ENCODE peak calls at places on chromosomes 13 and 19, in six cellular contexts. O is neural progenitor cell; K is stimulated activated CD4-positive, alpha-beta T cell treated with anti-CD3 and anti-CD28 coated beads, Interleukin-2, amount 100 ng/mL, for 24 hours; I is stimulated activated effector memory CD8-positive, alpha-beta T cell treated with anti-CD3 and anti-CD28 coated beads, Interleukin-12 subunit alpha, Interleukin-12 subunit beta, amount 100 ng/mL, for 72 hours; R is activated CD4-positive, alpha-beta T cell treated with anti-CD3 and anti-CD28 coated beads for 24 hours; Z is GM04503. H is an unnamed sample.

GRCh38 chr19:10217085-10217484 is 14.0 kb downstream of the S1PR2 start:
- DNase-seq in O (no peak), Z (no peak), I (no peak), K (no peak), R (no peak), H (no peak)

GRCh38 chr13:83312194-83312593 is 570.1 kb downstream of the SLITRK1 start:
- DNase-seq in O (no peak), R (no peak), I (no peak), Z (no peak), K (no peak), H (no peak)

GRCh38 chr13:103031332-103031873 is 34.8 kb downstream of the SLC10A2 start:
- DNase-seq in Z (no peak), I (no peak), K (no peak), R (no peak), O (no peak), H (no peak)

GRCh38 chr13:112204376-112204775 is 137.4 kb downstream of the SOX1 start:
- DNase-seq in R (no peak), I (no peak), K (no peak), O (peak), Z (no peak), H (no peak)

GRCh38 chr19:21474671-21475181 is 30.7 kb upstream of the ZNF429 start:
- DNase-seq in Z (no peak), I (peak), K (peak), R (peak), O (peak), H (peak)

GRCh38 chr19:38055655-38056521 is 148.9 kb downstream of the SIPA1L3 start:
- DNase-seq in Z (no peak), R (no peak), K (no peak), O (peak), I (no peak), H (peak)

GRCh38 chr13:50636007-50636704 is 207.3 kb downstream of the DLEU7 start:
- DNase-seq in O (peak), I (no peak), R (no peak), Z (no peak), K (no peak), H (no peak)

GRCh38 chr19:15643387-15643786 is 2.7 kb downstream of the CYP4F3 start:
- DNase-seq in I (no peak), Z (no peak), R (no peak), K (no peak), O (no peak), H (no peak)

GRCh38 chr13:49225358-49226042 is 5.4 kb downstream of the MLNR start:
- DNase-seq in I (no peak), K (no peak), O (no peak), R (no peak), Z (no peak), H (no peak)

GRCh38 chr13:45055902-45056648 is 64.2 kb upstream of the GTF2F2 start:
- DNase-seq in I (no peak), O (peak), Z (no peak), R (no peak), K (peak), H (no peak)

GRCh38 chr19:50450369-50451222 is 17.9 kb downstream of the MYBPC2 start:
- DNase-seq in O (no peak), R (no peak), I (no peak), Z (no peak), K (no peak), H (no peak)

GRCh38 chr19:47186337-47187022 is 44.5 kb downstream of the BBC3 start:
- DNase-seq in Z (no peak), O (no peak), K (peak), R (peak), I (peak), H (peak)

GRCh38 chr19:11264452-11265176 is 2.3 kb upstream of the DOCK6 start:
- DNase-seq in O (no peak), Z (no peak), K (no peak), I (no peak), R (no peak), H (no peak)

GRCh38 chr19:51746731-51747130 is 4.9 kb downstream of the FPR1 start:
- DNase-seq in Z (no peak), I (no peak), R (no peak), O (no peak), K (no peak), H (no peak)

GRCh38 chr19:367963-368623 is 23.5 kb upstream of the MIER2 start:
- DNase-seq in O (no peak), Z (no peak), R (no peak), I (no peak), K (no peak), H (no peak)

GRCh38 chr19:50155520-50156109 is 7.5 kb downstream of the IZUMO2 start:
- DNase-seq in R (no peak), K (no peak), O (peak), I (no peak), Z (no peak), H (no peak)

GRCh38 chr13:50892162-50892944 is 17.2 kb upstream of the RNASEH2B start:
- DNase-seq in I (no peak), K (peak), O (no peak), R (no peak), Z (no peak), H (peak)

GRCh38 chr13:58488251-58488650 is 856.7 kb downstream of the PCDH17 start:
- DNase-seq in K (no peak), Z (no peak), O (no peak), I (no peak), R (no peak), H (no peak)

GRCh38 chr19:1122972-1123363 is 19.2 kb downstream of the GPX4 start:
- DNase-seq in K (peak), O (peak), R (no peak), Z (no peak), I (peak), H (no peak)

GRCh38 chr13:21625366-21625765 is 21.4 kb upstream of the MICU2 start:
- DNase-seq in R (no peak), Z (no peak), I (no peak), O (no peak), K (no peak), H (peak)

GRCh38 chr19:38840583-38840968 is 9.0 kb upstream of the ECH1 start:
- DNase-seq in K (no peak), R (no peak), Z (no peak), O (no peak), I (no peak), H (no peak)

GRCh38 chr13:23871616-23872220 is 17.5 kb downstream of the MIPEP start:
- DNase-seq in R (no peak), K (no peak), I (no peak), Z (no peak), O (peak), H (peak)

GRCh38 chr19:56315076-56315828 is 613 bp upstream of the ZSCAN5A start:
- DNase-seq in Z (peak), R (peak), O (peak), K (peak), I (peak), H (peak)